ENCODE peak calls at places on chromosome 19, in six cellular contexts. R is Peyer's patch, V is ovary, M is anterior cingulate cortex, W is AG08395, G is smooth muscle cell of the brain vasculature. X is an unnamed sample.

GRCh38 chr19:3536429-3537100 is 2.4 kb upstream of the TEKTIP1 start:
- DNase-seq in R (no peak), V (peak), M (no peak), W (peak), G (no peak), X (peak)

GRCh38 chr19:39282021-39282420 is 13.8 kb downstream of the IFNL2 start:
- DNase-seq in R (no peak), V (no peak), M (no peak), W (no peak), G (no peak), X (no peak)

GRCh38 chr19:55247621-55248099 is 11.2 kb downstream of the PPP6R1 start:
- DNase-seq in R (peak), V (no peak), M (no peak), W (peak), G (no peak), X (peak)

GRCh38 chr19:6039541-6040225 is 61.7 kb upstream of the RANBP3 start:
- DNase-seq in R (peak), V (no peak), M (no peak), W (no peak), G (no peak), X (no peak)

GRCh38 chr19:33301011-33301899 is 1.1 kb downstream of the CEBPA start:
- DNase-seq in R (peak), V (no peak), M (no peak), W (no peak), G (no peak), X (no peak)

GRCh38 chr19:40976134-40976533 is 14.9 kb upstream of the CYP2B6 start:
- DNase-seq in R (no peak), V (no peak), M (no peak), W (no peak), G (no peak), X (no peak)

GRCh38 chr19:44607049-44607448 is 6.3 kb upstream of the IGSF23 start:
- DNase-seq in R (no peak), V (no peak), M (no peak), W (no peak), G (no peak), X (no peak)

GRCh38 chr19:4749870-4750269 is 26.2 kb upstream of the DPP9 start:
- DNase-seq in R (no peak), V (no peak), M (no peak), W (no peak), G (no peak), X (no peak)

GRCh38 chr19:11381535-11382369 is 2.4 kb downstream of the EPOR start:
- DNase-seq in R (peak), V (no peak), M (no peak), W (peak), G (no peak), X (peak)

GRCh38 chr19:48477696-48478338 is 8.6 kb downstream of the CYTH2 start:
- DNase-seq in R (no peak), V (no peak), M (no peak), W (no peak), G (no peak), X (no peak)

GRCh38 chr19:34188388-34188787 is 16.1 kb downstream of the LSM14A start:
- DNase-seq in R (no peak), V (no peak), M (no peak), W (no peak), G (no peak), X (no peak)

GRCh38 chr19:46016426-46017094 is 6.3 kb downstream of the PGLYRP1 start:
- DNase-seq in R (peak), V (peak), M (no peak), W (peak), G (no peak), X (peak)

GRCh38 chr19:23391239-23391638 is 4.0 kb downstream of the ZNF91 start:
- DNase-seq in R (no peak), V (no peak), M (no peak), W (no peak), G (no peak), X (no peak)

GRCh38 chr19:19256072-19256969 is 16.8 kb downstream of the TM6SF2 start:
- DNase-seq in R (no peak), V (no peak), M (no peak), W (no peak), G (no peak), X (no peak)

GRCh38 chr19:16118489-16119033 is 6.9 kb downstream of the RAB8A start:
- DNase-seq in R (peak), V (no peak), M (no peak), W (no peak), G (no peak), X (no peak)

GRCh38 chr19:48405010-48405659 is 11.7 kb downstream of the GRIN2D start:
- DNase-seq in R (no peak), V (no peak), M (no peak), W (no peak), G (no peak), X (no peak)

GRCh38 chr19:45497791-45498190 is 452 bp upstream of the PPM1N start:
- DNase-seq in R (no peak), V (no peak), M (no peak), W (no peak), G (no peak), X (no peak)

GRCh38 chr19:55113570-55114039 is 3.8 kb downstream of the PPP1R12C start:
- DNase-seq in R (peak), V (peak), M (no peak), W (peak), G (peak), X (peak)

GRCh38 chr19:54096642-54097106 is 3.9 kb downstream of the OSCAR start:
- DNase-seq in R (peak), V (no peak), M (no peak), W (peak), G (no peak), X (no peak)

GRCh38 chr19:34263745-34264237 is 9.4 kb downstream of the GARRE1 start:
- DNase-seq in R (peak), V (no peak), M (no peak), W (no peak), G (no peak), X (no peak)

GRCh38 chr19:492091-492531 is 4.2 kb upstream of the MADCAM1 start:
- DNase-seq in R (no peak), V (no peak), M (no peak), W (no peak), G (no peak), X (no peak)

GRCh38 chr19:2341247-2341705 is 12.8 kb downstream of the SPPL2B start:
- DNase-seq in R (no peak), V (no peak), M (no peak), W (no peak), G (no peak), X (no peak)

GRCh38 chr19:42294471-42295137 is 7.3 kb upstream of the PRR19 start:
- DNase-seq in R (no peak), V (no peak), M (no peak), W (no peak), G (no peak), X (no peak)

GRCh38 chr19:10872551-10873107 is 1.3 kb downstream of the CARM1 start:
- DNase-seq in R (no peak), V (no peak), M (no peak), W (no peak), G (no peak), X (no peak)

GRCh38 chr19:1239796-1240737 is 1.5 kb upstream of the ATP5F1D start:
- DNase-seq in R (peak), V (peak), M (peak), W (peak), G (no peak), X (peak)

GRCh38 chr19:7737215-7737614 is 5.3 kb upstream of the CLEC4G start:
- DNase-seq in R (peak), V (no peak), M (no peak), W (no peak), G (no peak), X (no peak)

GRCh38 chr19:47253467-47253881 is 2.9 kb upstream of the CCDC9 start:
- DNase-seq in R (no peak), V (no peak), M (no peak), W (no peak), G (no peak), X (no peak)

GRCh38 chr19:8473652-8474476 is 28.6 kb downstream of the PRAM1 start:
- DNase-seq in R (peak), V (no peak), M (no peak), W (no peak), G (no peak), X (no peak)

GRCh38 chr19:34345934-34346333 is 19.1 kb upstream of the GPI start:
- DNase-seq in R (peak), V (peak), M (peak), W (peak), G (peak), X (peak)